ENCODE peak calls at places on chromosome 21, in nine cellular contexts. Y, W, B, U, E, L, S, N and O are unnamed samples.

GRCh38 chr21:43716376-43717165 is 2.4 kb upstream of the PDXK start:
- DNase-seq in W (peak), Y (no peak), N (no peak), L (peak), S (no peak), U (no peak), B (no peak), E (no peak), O (no peak)

GRCh38 chr21:18041012-18041411 is 203.6 kb upstream of the CHODL start:
- DNase-seq in B (no peak), Y (no peak), U (no peak), L (no peak), S (peak), W (peak), N (peak), E (peak), O (no peak)

GRCh38 chr21:20419780-20420179 is 578.4 kb upstream of the NCAM2 start:
- DNase-seq in S (no peak), L (no peak), N (no peak), Y (no peak), W (no peak), U (no peak), E (no peak), B (no peak), O (no peak)

GRCh38 chr21:44579056-44579832 is 1.2 kb downstream of the KRTAP10-5 start:
- DNase-seq in S (no peak), W (no peak), N (no peak), Y (no peak), L (no peak), B (no peak), E (peak), U (no peak), O (no peak)

GRCh38 chr21:40616377-40616704 is 230.6 kb downstream of the DSCAM start:
- DNase-seq in S (no peak), N (no peak), E (no peak), B (no peak), L (no peak), W (no peak), U (no peak), Y (no peak), O (no peak)

GRCh38 chr21:14785679-14786078 is 239.6 kb upstream of the SAMSN1 start:
- DNase-seq in S (no peak), W (no peak), U (no peak), Y (no peak), L (no peak), B (no peak), E (no peak), N (no peak), O (no peak)

GRCh38 chr21:10272216-10272615 is 249.2 kb upstream of the TPTE start:
- DNase-seq in U (no peak), L (no peak), Y (peak), W (no peak), E (no peak), B (no peak), N (peak), S (peak), O (no peak)

GRCh38 chr21:21283810-21284209 is 285.6 kb downstream of the NCAM2 start:
- DNase-seq in B (no peak), U (no peak), E (no peak), N (no peak), W (no peak), Y (no peak), S (no peak), L (no peak), O (no peak)

GRCh38 chr21:14114251-14114650 is 96.5 kb downstream of the LIPI start:
- DNase-seq in N (no peak), W (no peak), S (no peak), E (peak), Y (no peak), B (no peak), L (no peak), U (no peak), O (no peak)

GRCh38 chr21:29265690-29266479 is 32.8 kb upstream of the BACH1 start:
- DNase-seq in W (peak), E (no peak), U (peak), N (no peak), B (no peak), Y (no peak), S (no peak), L (no peak), O (no peak)

GRCh38 chr21:34078915-34079314 is 5.5 kb downstream of the MRPS6 start:
- DNase-seq in S (no peak), N (no peak), U (no peak), E (no peak), L (no peak), Y (no peak), W (no peak), B (no peak), O (no peak)

GRCh38 chr21:34132905-34133304 is 59.5 kb downstream of the MRPS6 start:
- DNase-seq in B (no peak), E (no peak), U (no peak), Y (no peak), L (no peak), N (no peak), S (no peak), W (no peak), O (no peak)

GRCh38 chr21:28871388-28872015 is 121.2 kb downstream of the LTN1 start:
- DNase-seq in W (peak), E (no peak), N (peak), B (no peak), Y (no peak), L (no peak), U (peak), S (no peak), O (no peak)

GRCh38 chr21:35398366-35398982 is 349.4 kb upstream of the RUNX1 start:
- DNase-seq in S (peak), N (peak), U (no peak), B (no peak), Y (peak), L (no peak), E (no peak), W (no peak), O (peak)
- H3K4me3 ChIP-seq in S (no peak), N (no peak), U (no peak), B (no peak), Y (no peak), L (no peak), E (no peak), W (no peak), O (no peak)

DNA sequence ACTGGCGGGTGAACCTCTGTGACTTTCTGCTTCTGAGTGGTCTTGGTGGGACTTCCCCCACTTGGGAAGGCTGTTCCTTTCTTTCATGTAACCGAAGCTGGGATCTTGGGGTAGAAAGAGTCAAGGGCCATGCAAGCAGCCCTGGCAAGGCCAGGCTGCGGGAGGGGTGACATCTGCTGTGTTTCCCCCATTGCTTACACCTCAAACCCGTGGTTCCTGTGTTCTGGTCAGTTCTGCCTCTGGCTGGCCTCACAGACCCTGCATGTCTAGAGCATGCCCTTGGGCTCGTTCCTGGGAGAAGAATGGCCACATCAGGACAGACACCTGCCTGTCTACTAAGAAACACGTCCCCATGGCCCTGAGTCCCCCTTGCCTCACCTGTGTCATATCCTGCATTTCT is 207.7 kb downstream of the DYRK1A start:
- DNase-seq in W (no peak), L (no peak), E (no peak), Y (no peak), N (no peak), U (no peak), S (no peak), B (no peak), O (no peak)
- H3K4me3 ChIP-seq in W (no peak), L (no peak), E (no peak), Y (no peak), N (no peak), U (no peak), S (no peak), B (no peak), O (no peak)

GRCh38 chr21:46294647-46295176 is 8.6 kb downstream of the YBEY start:
- DNase-seq in W (peak), Y (peak), S (peak), N (peak), L (peak), U (peak), E (peak), B (peak), O (peak)

GRCh38 chr21:46297311-46298082 is 11.4 kb downstream of the YBEY start:
- DNase-seq in B (peak), E (peak), Y (peak), W (peak), N (peak), S (peak), L (no peak), U (no peak), O (no peak)

GRCh38 chr21:46298083-46298412 is 11.9 kb downstream of the YBEY start:
- DNase-seq in U (no peak), N (no peak), L (no peak), S (no peak), B (no peak), E (no peak), Y (peak), W (no peak), O (no peak)

GRCh38 chr21:46295177-46295711 is 9.1 kb downstream of the YBEY start:
- DNase-seq in W (peak), N (peak), L (peak), B (peak), S (peak), U (peak), E (peak), Y (peak), O (peak)

GRCh38 chr21:46295996-46296752 is 10.0 kb downstream of the YBEY start:
- DNase-seq in W (peak), U (peak), N (peak), E (peak), L (no peak), B (peak), S (peak), Y (peak), O (no peak)
- H3K4me3 ChIP-seq in W (no peak), U (no peak), N (no peak), E (no peak), L (no peak), B (peak), S (no peak), Y (no peak), O (no peak)

GRCh38 chr21:36297938-36298572 is 21.9 kb upstream of the MORC3 start:
- DNase-seq in W (no peak), S (no peak), E (no peak), N (peak), B (no peak), U (no peak), Y (no peak), L (no peak), O (no peak)
- H3K4me3 ChIP-seq in W (no peak), S (no peak), E (no peak), N (no peak), B (peak), U (no peak), Y (no peak), L (no peak), O (no peak)

GRCh38 chr21:41752231-41752681 is 14.6 kb downstream of the RIPK4 start:
- DNase-seq in Y (peak), U (no peak), N (peak), S (peak), B (no peak), L (peak), W (peak), E (peak), O (peak)
- H3K4me3 ChIP-seq in Y (no peak), U (no peak), N (no peak), S (no peak), B (no peak), L (no peak), W (no peak), E (no peak), O (no peak)